ENCODE peak calls at places on chromosomes 1 and 21, in six cellular contexts. W, A, Z, G, D and X are unnamed samples.

GRCh38 chr1:50620680-50621329 is 197.6 kb upstream of the DMRTA2 start:
- DNase-seq in W (peak; percentile 37), A (peak; percentile 95), Z (no peak), G (no peak), D (peak; percentile 89), X (peak; percentile 94)

GRCh38 chr1:90371106-90371813 is 345.8 kb downstream of the BARHL2 start:
- DNase-seq in W (peak; percentile 2), A (peak; percentile 71), Z (no peak), G (no peak), D (no peak), X (peak; percentile 29)

GRCh38 chr21:42093991-42094417 is 22.9 kb downstream of the UMODL1 start:
- DNase-seq in W (peak; percentile 83), A (peak; percentile 94), Z (peak; percentile 64), G (peak; percentile 31), D (no peak), X (peak; percentile 70)

GRCh38 chr21:42652527-42653491 is 612 bp upstream of the PDE9A start:
- DNase-seq in W (peak; percentile 39), A (peak; percentile 41), Z (peak; percentile 90), G (peak; percentile 63), D (peak; percentile 84), X (no peak)

GRCh38 chr1:168637350-168637991 is 61.1 kb downstream of the XCL1 start:
- DNase-seq in W (peak; percentile 42), A (peak; percentile 60), Z (no peak), G (no peak), D (no peak), X (peak; percentile 66)

GRCh38 chr21:42306366-42307035 is 8.7 kb downstream of the TFF3 start:
- DNase-seq in W (no peak), A (no peak), Z (peak; percentile 17), G (no peak), D (no peak), X (no peak)

GRCh38 chr1:62436039-62436465 is 797 bp upstream of the USP1 start:
- DNase-seq in W (no peak), A (no peak), Z (no peak), G (no peak), D (peak; percentile 98), X (no peak)

GRCh38 chr1:43071241-43071640 is 100.8 kb downstream of the EBNA1BP2 start:
- DNase-seq in W (no peak), A (no peak), Z (no peak), G (no peak), D (no peak), X (no peak)

GRCh38 chr1:150322310-150322709 is 977 bp downstream of the PRPF3 start:
- DNase-seq in W (peak; percentile 27), A (no peak), Z (no peak), G (no peak), D (no peak), X (no peak)

GRCh38 chr1:30907390-30907640 is 1.2 kb downstream of the SDC3 start:
- DNase-seq in W (no peak), A (no peak), Z (no peak), G (no peak), D (no peak), X (no peak)

GRCh38 chr1:236800002-236800620 is 5.0 kb downstream of the MTR start:
- DNase-seq in W (no peak), A (no peak), Z (no peak), G (no peak), D (no peak), X (peak; percentile 77)

DNA sequence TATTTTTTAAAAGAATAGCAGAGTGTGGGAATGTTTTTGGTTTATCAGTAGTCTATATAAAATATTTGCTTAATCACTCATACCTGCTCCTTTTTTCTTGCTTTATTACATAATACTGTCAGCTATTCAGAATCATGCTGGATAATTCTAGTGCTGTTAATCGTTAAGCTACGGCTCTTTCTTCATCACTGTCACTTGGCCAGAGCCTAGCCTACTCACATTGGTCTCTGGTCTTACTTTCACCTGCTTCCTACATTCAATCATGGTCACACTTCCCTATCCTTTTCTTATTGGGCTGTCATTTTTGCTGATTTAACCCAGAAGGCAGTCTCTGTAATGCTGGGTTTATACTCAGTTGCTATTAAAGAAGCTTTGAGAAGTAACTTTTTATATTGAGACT is 2.5 kb downstream of the KLHL20 start:
- DNase-seq in W (no peak), A (no peak), Z (no peak), G (no peak), D (no peak), X (no peak)
- TF ChIP-seq CTCF in W (no peak), A (no peak), Z (no peak), G (no peak), D (no peak), X (no peak)

DNA sequence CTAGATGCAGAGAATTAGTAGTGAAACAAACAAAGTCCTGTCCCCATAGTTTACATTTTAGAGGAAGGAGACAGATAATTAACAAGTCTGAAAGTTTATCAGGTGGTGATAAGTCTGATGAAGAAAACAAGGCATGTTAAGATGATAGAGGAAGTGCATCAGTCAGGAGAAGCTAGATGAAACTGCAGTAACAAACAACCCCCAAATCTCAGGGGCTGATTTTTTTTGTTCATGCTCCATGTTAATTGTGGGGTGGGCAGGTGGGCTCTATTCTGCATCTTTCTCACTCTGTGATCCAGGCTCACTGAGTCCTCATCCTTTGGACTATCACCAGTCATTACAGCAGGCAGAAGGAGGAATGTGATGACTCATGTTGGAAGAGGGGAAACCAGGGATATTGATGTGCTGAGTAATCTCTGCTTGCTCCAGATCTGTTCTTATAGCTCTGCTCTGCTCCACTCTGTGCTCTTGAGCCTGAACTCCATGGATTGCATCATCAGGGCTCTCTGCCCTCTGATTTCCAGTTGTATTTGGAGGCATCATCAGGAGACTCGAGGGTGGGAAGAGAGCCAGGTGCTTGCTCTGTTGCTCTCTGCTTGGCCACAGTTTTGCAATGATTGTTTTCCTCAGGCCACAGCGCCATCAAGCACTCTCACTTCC is 166.9 kb downstream of the IER5 start:
- DNase-seq in W (peak; percentile 100), A (peak; percentile 83), Z (peak; percentile 87), G (no peak), D (no peak), X (peak; percentile 91)
- H3K27ac ChIP-seq in W (no peak overlapping the region), A (no peak overlapping the region), Z (peak overlapping the region; percentile 32), G (no peak overlapping the region), D (no peak overlapping the region), X (no peak overlapping the region)

GRCh38 chr1:59879556-59879955 is 47.0 kb downstream of the CYP2J2 start:
- DNase-seq in W (peak; percentile 75), A (peak; percentile 69), Z (peak; percentile 65), G (peak; percentile 58), D (peak; percentile 66), X (peak; percentile 48)
- TF ChIP-seq CTCF in W (peak; percentile 55), A (peak; percentile 76), Z (peak; percentile 49), G (peak; percentile 49), D (peak; percentile 45), X (peak; percentile 81)

GRCh38 chr1:235336903-235337302 is 8.5 kb downstream of the GGPS1 start:
- DNase-seq in W (peak; percentile 31), A (no peak), Z (no peak), G (peak; percentile 18), D (no peak), X (no peak)
- H3K27ac ChIP-seq in W (peak overlapping the region; percentile 11), A (no peak overlapping the region), Z (peak overlapping the region; percentile 2), G (peak overlapping the region; percentile 12), D (peak overlapping the region; percentile 37), X (no peak overlapping the region)

GRCh38 chr1:201586806-201587205 is 47.9 kb downstream of the NAV1 start:
- DNase-seq in W (no peak), A (no peak), Z (no peak), G (no peak), D (no peak), X (no peak)

GRCh38 chr1:201585099-201585498 is 46.2 kb downstream of the NAV1 start:
- DNase-seq in W (no peak), A (no peak), Z (no peak), G (no peak), D (no peak), X (no peak)

GRCh38 chr1:201585901-201586300 is 47.0 kb downstream of the NAV1 start:
- DNase-seq in W (no peak), A (peak; percentile 18), Z (no peak), G (no peak), D (no peak), X (no peak)

GRCh38 chr1:201589186-201589585 is 50.3 kb downstream of the NAV1 start:
- DNase-seq in W (no peak), A (no peak), Z (no peak), G (no peak), D (no peak), X (no peak)

DNA sequence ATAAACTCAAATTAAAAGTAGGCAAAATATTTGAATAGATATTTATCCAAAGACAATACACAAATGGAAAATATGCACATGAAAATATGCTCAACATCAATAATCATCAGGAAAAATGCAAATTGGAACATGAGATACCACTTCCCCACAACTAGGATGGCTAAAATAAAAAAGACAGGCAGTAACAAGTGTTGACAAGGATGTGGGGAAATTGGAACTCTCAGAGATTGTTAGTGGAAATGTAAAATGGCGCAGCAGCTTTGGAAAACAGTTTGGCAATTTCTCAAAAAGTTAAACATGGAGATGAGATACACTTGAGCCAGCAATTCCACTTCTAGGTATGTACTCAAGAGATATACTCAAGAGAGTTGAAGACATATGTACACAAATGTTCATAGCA is 48.8 kb downstream of the NAV1 start:
- DNase-seq in W (no peak), A (no peak), Z (no peak), G (no peak), D (no peak), X (no peak)
- TF ChIP-seq CTCF in W (no peak), A (no peak), Z (no peak), G (no peak), D (no peak), X (no peak)